ENCODE peak calls at places on chromosome 22, in four cellular contexts. P, H, D and F are unnamed samples.

GRCh38 chr22:50139843-50140415 is 30.6 kb upstream of the PANX2 start:
- DNase-seq in D (no peak), H (peak; percentile 68), P (no peak), F (no peak)

GRCh38 chr22:23064381-23065068 is 5.8 kb upstream of the GNAZ start:
- DNase-seq in P (no peak), D (no peak), H (no peak), F (peak; percentile 5)

GRCh38 chr22:31646186-31647019 is 15.6 kb downstream of the PISD start:
- DNase-seq in D (no peak), P (no peak), H (peak; percentile 87), F (no peak)

GRCh38 chr22:24440270-24440717 is 12.9 kb downstream of the ADORA2A start:
- DNase-seq in D (no peak), P (no peak), H (no peak), F (no peak)

GRCh38 chr22:22720201-22720723 is 75.8 kb downstream of the GGTLC2 start:
- DNase-seq in H (peak; percentile 32), P (peak; percentile 93), D (peak; percentile 57), F (peak; percentile 75)

GRCh38 chr22:22910272-22911240 is 22.9 kb downstream of the IGLL5 start:
- DNase-seq in D (no peak), H (no peak), P (peak; percentile 58), F (no peak)

GRCh38 chr22:22702159-22702873 is 57.9 kb downstream of the GGTLC2 start:
- DNase-seq in H (no peak), D (no peak), P (no peak), F (peak; percentile 61)

GRCh38 chr22:44276041-44276440 is 36.7 kb downstream of the SHISAL1 start:
- DNase-seq in P (no peak), D (no peak), H (no peak), F (no peak)

GRCh38 chr22:23685205-23685784 is 5.5 kb upstream of the RGL4 start:
- DNase-seq in H (no peak), P (peak; percentile 28), D (no peak), F (no peak)

GRCh38 chr22:37994049-37994448 is 9.7 kb upstream of the SOX10 start:
- DNase-seq in P (no peak), H (no peak), D (no peak), F (no peak)

GRCh38 chr22:37552560-37553163 is 7.6 kb upstream of the CDC42EP1 start:
- DNase-seq in D (no peak), H (no peak), P (peak; percentile 88), F (peak; percentile 67)

DNA sequence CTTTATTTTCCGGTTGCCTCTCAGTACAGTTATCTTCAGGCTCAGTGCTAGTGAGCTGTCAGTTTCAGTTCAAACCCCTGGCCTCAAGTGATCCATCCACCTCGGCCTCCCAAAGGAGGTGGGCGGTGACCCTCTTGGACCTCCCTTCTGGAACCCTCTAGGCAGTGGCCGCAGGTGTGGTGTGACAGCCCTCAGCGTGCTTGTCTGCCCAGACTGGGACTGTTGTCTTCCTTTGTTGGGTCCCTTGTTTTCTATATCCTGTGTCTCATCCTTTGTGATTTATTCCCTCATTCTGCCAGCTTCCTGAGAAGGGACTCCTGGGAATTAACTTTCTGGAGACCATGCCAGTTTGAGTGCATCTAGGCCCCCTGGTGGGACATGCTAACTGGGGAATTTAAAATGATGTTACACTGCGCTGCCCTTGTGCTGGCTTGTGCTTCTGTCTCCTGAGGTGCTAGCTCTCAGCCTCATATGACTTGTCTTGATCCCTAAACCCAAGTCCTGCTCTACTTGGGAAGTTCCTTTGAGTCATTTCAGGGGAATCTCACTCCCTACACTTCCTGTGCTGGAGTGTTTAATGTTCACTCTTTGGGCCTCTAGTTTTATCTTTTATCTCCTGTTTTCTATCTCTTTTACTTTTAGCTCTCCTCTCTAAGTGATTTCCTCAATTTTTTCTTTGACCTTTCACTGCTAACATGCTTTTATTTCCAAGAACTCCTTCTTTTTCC is 19.4 kb downstream of the MED15 start:
- DNase-seq in H (no peak), D (no peak), P (peak; percentile 60), F (no peak)
- TF ChIP-seq CREM in H (no peak), D (no peak), P (no peak), F (no peak)

DNA sequence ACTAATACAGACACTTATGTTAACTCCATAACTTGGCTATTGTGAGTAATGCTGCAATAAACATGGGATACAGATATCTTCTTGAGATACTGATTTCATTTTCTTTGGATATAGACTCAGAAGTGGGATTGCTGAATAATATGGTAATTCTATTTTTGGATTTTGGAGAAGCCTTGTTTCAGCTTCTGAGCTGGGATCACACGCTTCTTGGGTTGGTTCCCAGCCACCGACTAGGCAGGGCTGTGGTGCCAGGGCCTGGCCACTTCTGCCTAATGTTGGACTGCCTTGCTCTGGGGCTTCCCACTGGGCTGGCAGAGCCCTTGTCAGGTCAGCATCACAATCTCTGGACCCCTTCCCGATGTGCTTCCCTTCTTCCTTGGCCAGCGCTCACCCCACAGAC is 14.0 kb upstream of the MCHR1 start:
- DNase-seq in D (no peak), H (no peak), P (no peak), F (no peak)
- TF ChIP-seq CREM in D (no peak), H (no peak), P (no peak), F (no peak)

GRCh38 chr22:20569059-20570058 is 61.9 kb downstream of the MED15 start:
- DNase-seq in H (no peak), P (no peak), D (peak; percentile 33), F (no peak)
- TF ChIP-seq CREM in H (no peak), P (no peak), D (no peak), F (no peak)

DNA sequence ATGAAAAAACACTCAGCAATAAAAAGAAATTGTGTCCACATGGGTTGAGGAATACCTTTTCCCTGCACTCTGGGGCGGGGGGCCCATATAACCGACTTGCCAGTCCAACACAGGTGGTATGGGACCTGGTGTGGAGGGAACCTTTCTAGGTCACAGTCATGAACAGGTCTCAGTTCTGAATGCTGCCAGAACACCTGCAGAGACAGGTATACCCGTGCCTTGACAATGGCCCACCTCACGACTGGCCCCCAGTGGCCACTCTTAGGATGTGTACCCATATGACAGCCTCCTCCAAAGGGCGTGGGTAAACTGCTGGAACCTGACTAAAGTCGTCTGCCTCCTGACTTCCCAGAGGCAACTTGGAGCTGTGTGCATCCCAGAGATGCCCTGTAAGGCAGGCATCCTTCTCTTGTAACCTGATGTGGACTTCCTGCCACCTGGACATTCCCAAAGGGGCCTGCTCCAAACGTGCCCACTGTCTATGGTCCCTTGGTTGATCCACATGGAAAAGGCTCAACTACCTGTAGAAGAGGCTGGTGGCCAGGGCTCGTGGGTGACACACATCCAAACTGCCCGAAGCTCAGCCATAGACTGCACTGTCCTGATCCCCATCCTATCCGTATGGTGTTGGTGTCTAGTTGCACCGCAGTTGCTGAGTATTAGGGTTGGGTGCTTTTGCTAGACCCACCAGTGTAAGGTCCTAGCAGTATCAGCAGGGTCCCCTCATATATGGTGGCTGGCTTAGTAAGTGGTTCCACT is 859.3 kb downstream of the BRD1 start:
- DNase-seq in P (peak; percentile 17), H (peak; percentile 23), D (no peak), F (peak; percentile 75)
- TF ChIP-seq CREM in P (no peak), H (no peak), D (no peak), F (no peak)